ENCODE peak calls at places on chromosomes 12 and 14, in ten cellular contexts. One of them, this sample, is unnamed.

GRCh38 chr12:2163172-2163927 is 110.6 kb downstream of the CACNA1C start:
- DNase-seq in M059J: peak
- DNase-seq in NCI-H1105: no peak
- DNase-seq in T-helper 1 cell: no peak
- DNase-seq in G401: peak
- DNase-seq in B cell: no peak
- DNase-seq in upper lobe of left lung: no peak
- DNase-seq in neural crest cell: no peak
- DNase-seq in mammary epithelial cell: no peak
- DNase-seq in progenitor cell of endocrine pancreas: no peak
- DNase-seq in this sample: no peak

GRCh38 chr12:47844264-47845020 is 24.7 kb upstream of the HDAC7 start:
- DNase-seq in M059J: no peak
- DNase-seq in NCI-H1105: no peak
- DNase-seq in T-helper 1 cell: no peak
- DNase-seq in G401: no peak
- DNase-seq in B cell: no peak
- DNase-seq in upper lobe of left lung: peak
- DNase-seq in neural crest cell: no peak
- DNase-seq in mammary epithelial cell: no peak
- DNase-seq in progenitor cell of endocrine pancreas: no peak
- DNase-seq in this sample: no peak

GRCh38 chr12:69096669-69097364 is 142.6 kb upstream of the CPSF6 start:
- DNase-seq in M059J: peak
- DNase-seq in NCI-H1105: no peak
- DNase-seq in T-helper 1 cell: no peak
- DNase-seq in G401: no peak
- DNase-seq in B cell: no peak
- DNase-seq in upper lobe of left lung: no peak
- DNase-seq in neural crest cell: no peak
- DNase-seq in mammary epithelial cell: peak
- DNase-seq in progenitor cell of endocrine pancreas: no peak
- DNase-seq in this sample: no peak

GRCh38 chr14:25400607-25401206 is 350.8 kb upstream of the STXBP6 start:
- DNase-seq in M059J: peak
- DNase-seq in NCI-H1105: peak
- DNase-seq in T-helper 1 cell: no peak
- DNase-seq in G401: peak
- DNase-seq in B cell: no peak
- DNase-seq in upper lobe of left lung: no peak
- DNase-seq in neural crest cell: peak
- DNase-seq in mammary epithelial cell: peak
- DNase-seq in progenitor cell of endocrine pancreas: no peak
- DNase-seq in this sample: no peak

GRCh38 chr12:116556356-116556952 is 2.7 kb upstream of the MAP1LC3B2 start:
- DNase-seq in M059J: no peak
- DNase-seq in NCI-H1105: no peak
- DNase-seq in T-helper 1 cell: no peak
- DNase-seq in G401: no peak
- DNase-seq in B cell: no peak
- DNase-seq in upper lobe of left lung: no peak
- DNase-seq in neural crest cell: no peak
- DNase-seq in mammary epithelial cell: no peak
- DNase-seq in progenitor cell of endocrine pancreas: no peak
- DNase-seq in this sample: no peak

GRCh38 chr12:75479963-75480461 is 543 bp upstream of the GLIPR1 start:
- DNase-seq in M059J: peak
- DNase-seq in NCI-H1105: no peak
- DNase-seq in T-helper 1 cell: no peak
- DNase-seq in G401: peak
- DNase-seq in B cell: no peak
- DNase-seq in upper lobe of left lung: no peak
- DNase-seq in neural crest cell: no peak
- DNase-seq in mammary epithelial cell: peak
- DNase-seq in progenitor cell of endocrine pancreas: no peak
- DNase-seq in this sample: no peak

GRCh38 chr12:58479403-58479802 is 440.9 kb downstream of the LRIG3 start:
- DNase-seq in M059J: peak
- DNase-seq in NCI-H1105: no peak
- DNase-seq in T-helper 1 cell: no peak
- DNase-seq in G401: no peak
- DNase-seq in B cell: no peak
- DNase-seq in upper lobe of left lung: no peak
- DNase-seq in neural crest cell: no peak
- DNase-seq in mammary epithelial cell: no peak
- DNase-seq in progenitor cell of endocrine pancreas: no peak
- DNase-seq in this sample: no peak

GRCh38 chr14:77848031-77848430 is 48.1 kb downstream of the ADCK1 start:
- DNase-seq in M059J: peak
- DNase-seq in NCI-H1105: no peak
- DNase-seq in T-helper 1 cell: no peak
- DNase-seq in G401: no peak
- DNase-seq in B cell: no peak
- DNase-seq in upper lobe of left lung: no peak
- DNase-seq in neural crest cell: no peak
- DNase-seq in mammary epithelial cell: no peak
- DNase-seq in progenitor cell of endocrine pancreas: no peak
- DNase-seq in this sample: no peak

GRCh38 chr12:130008241-130008640 is 104.4 kb upstream of the TMEM132D start:
- DNase-seq in M059J: no peak
- DNase-seq in NCI-H1105: no peak
- DNase-seq in T-helper 1 cell: no peak
- DNase-seq in G401: no peak
- DNase-seq in B cell: no peak
- DNase-seq in upper lobe of left lung: no peak
- DNase-seq in neural crest cell: no peak
- DNase-seq in mammary epithelial cell: no peak
- DNase-seq in progenitor cell of endocrine pancreas: no peak
- DNase-seq in this sample: no peak

GRCh38 chr12:117853600-117853999 is 115.2 kb downstream of the KSR2 start:
- DNase-seq in M059J: peak
- DNase-seq in NCI-H1105: no peak
- DNase-seq in T-helper 1 cell: no peak
- DNase-seq in G401: no peak
- DNase-seq in B cell: no peak
- DNase-seq in upper lobe of left lung: no peak
- DNase-seq in neural crest cell: no peak
- DNase-seq in mammary epithelial cell: peak
- DNase-seq in progenitor cell of endocrine pancreas: no peak
- DNase-seq in this sample: no peak

GRCh38 chr12:43245947-43246346 is 306.1 kb downstream of the ADAMTS20 start:
- DNase-seq in M059J: no peak
- DNase-seq in NCI-H1105: no peak
- DNase-seq in T-helper 1 cell: no peak
- DNase-seq in G401: no peak
- DNase-seq in B cell: no peak
- DNase-seq in upper lobe of left lung: no peak
- DNase-seq in neural crest cell: no peak
- DNase-seq in mammary epithelial cell: no peak
- DNase-seq in progenitor cell of endocrine pancreas: no peak
- DNase-seq in this sample: no peak

GRCh38 chr12:47067176-47067575 is 12.2 kb upstream of the PCED1B start:
- DNase-seq in M059J: no peak
- DNase-seq in NCI-H1105: no peak
- DNase-seq in T-helper 1 cell: no peak
- DNase-seq in G401: no peak
- DNase-seq in B cell: no peak
- DNase-seq in upper lobe of left lung: no peak
- DNase-seq in neural crest cell: no peak
- DNase-seq in mammary epithelial cell: no peak
- DNase-seq in progenitor cell of endocrine pancreas: no peak
- DNase-seq in this sample: no peak

GRCh38 chr12:39975374-39975918 is 130.4 kb downstream of the SLC2A13 start:
- DNase-seq in M059J: peak
- DNase-seq in NCI-H1105: no peak
- DNase-seq in T-helper 1 cell: no peak
- DNase-seq in G401: no peak
- DNase-seq in B cell: no peak
- DNase-seq in upper lobe of left lung: no peak
- DNase-seq in neural crest cell: no peak
- DNase-seq in mammary epithelial cell: no peak
- DNase-seq in progenitor cell of endocrine pancreas: no peak
- DNase-seq in this sample: no peak

GRCh38 chr12:125203145-125203765 is 138.0 kb downstream of the AACS start:
- DNase-seq in M059J: no peak
- DNase-seq in NCI-H1105: peak
- DNase-seq in T-helper 1 cell: no peak
- DNase-seq in G401: peak
- DNase-seq in B cell: no peak
- DNase-seq in upper lobe of left lung: no peak
- DNase-seq in neural crest cell: no peak
- DNase-seq in mammary epithelial cell: no peak
- DNase-seq in progenitor cell of endocrine pancreas: no peak
- DNase-seq in this sample: no peak

GRCh38 chr12:96157427-96157826 is 36.7 kb upstream of the ELK3 start:
- DNase-seq in M059J: no peak
- DNase-seq in NCI-H1105: no peak
- DNase-seq in T-helper 1 cell: no peak
- DNase-seq in G401: no peak
- DNase-seq in B cell: no peak
- DNase-seq in upper lobe of left lung: no peak
- DNase-seq in neural crest cell: no peak
- DNase-seq in mammary epithelial cell: no peak
- DNase-seq in progenitor cell of endocrine pancreas: no peak
- DNase-seq in this sample: no peak

GRCh38 chr12:56469007-56469930 is 891 bp downstream of the SPRYD4 start:
- DNase-seq in M059J: no peak
- DNase-seq in NCI-H1105: no peak
- DNase-seq in T-helper 1 cell: no peak
- DNase-seq in G401: no peak
- DNase-seq in B cell: no peak
- DNase-seq in upper lobe of left lung: no peak
- DNase-seq in neural crest cell: no peak
- DNase-seq in mammary epithelial cell: no peak
- DNase-seq in progenitor cell of endocrine pancreas: no peak
- DNase-seq in this sample: no peak

GRCh38 chr14:91870001-91870400 is 2.7 kb upstream of the TC2N start:
- DNase-seq in M059J: peak
- DNase-seq in NCI-H1105: no peak
- DNase-seq in T-helper 1 cell: peak
- DNase-seq in G401: no peak
- DNase-seq in B cell: no peak
- DNase-seq in upper lobe of left lung: no peak
- DNase-seq in neural crest cell: no peak
- DNase-seq in mammary epithelial cell: peak
- DNase-seq in progenitor cell of endocrine pancreas: no peak
- DNase-seq in this sample: no peak

GRCh38 chr12:113955109-113955970 is 10.8 kb downstream of the RBM19 start:
- DNase-seq in M059J: peak
- DNase-seq in NCI-H1105: no peak
- DNase-seq in T-helper 1 cell: no peak
- DNase-seq in G401: peak
- DNase-seq in B cell: no peak
- DNase-seq in upper lobe of left lung: no peak
- DNase-seq in neural crest cell: peak
- DNase-seq in mammary epithelial cell: peak
- DNase-seq in progenitor cell of endocrine pancreas: peak
- DNase-seq in this sample: peak

GRCh38 chr12:94435511-94435927 is 24.1 kb downstream of the CEP83 start:
- DNase-seq in M059J: no peak
- DNase-seq in NCI-H1105: no peak
- DNase-seq in T-helper 1 cell: no peak
- DNase-seq in G401: no peak
- DNase-seq in B cell: no peak
- DNase-seq in upper lobe of left lung: no peak
- DNase-seq in neural crest cell: no peak
- DNase-seq in mammary epithelial cell: no peak
- DNase-seq in progenitor cell of endocrine pancreas: no peak
- DNase-seq in this sample: no peak

GRCh38 chr12:29991924-29992323 is 208.2 kb upstream of the TMTC1 start:
- DNase-seq in M059J: peak
- DNase-seq in NCI-H1105: no peak
- DNase-seq in T-helper 1 cell: no peak
- DNase-seq in G401: no peak
- DNase-seq in B cell: no peak
- DNase-seq in upper lobe of left lung: no peak
- DNase-seq in neural crest cell: no peak
- DNase-seq in mammary epithelial cell: no peak
- DNase-seq in progenitor cell of endocrine pancreas: no peak
- DNase-seq in this sample: no peak

GRCh38 chr12:117579939-117580717 is 218.7 kb upstream of the NOS1 start:
- DNase-seq in M059J: no peak
- DNase-seq in NCI-H1105: no peak
- DNase-seq in T-helper 1 cell: no peak
- DNase-seq in G401: peak
- DNase-seq in B cell: no peak
- DNase-seq in upper lobe of left lung: no peak
- DNase-seq in neural crest cell: no peak
- DNase-seq in mammary epithelial cell: no peak
- DNase-seq in progenitor cell of endocrine pancreas: no peak
- DNase-seq in this sample: no peak

GRCh38 chr12:110733857-110734373 is 8.8 kb downstream of the PPP1CC start:
- DNase-seq in M059J: no peak
- DNase-seq in NCI-H1105: no peak
- DNase-seq in T-helper 1 cell: no peak
- DNase-seq in G401: no peak
- DNase-seq in B cell: no peak
- DNase-seq in upper lobe of left lung: no peak
- DNase-seq in neural crest cell: no peak
- DNase-seq in mammary epithelial cell: no peak
- DNase-seq in progenitor cell of endocrine pancreas: no peak
- DNase-seq in this sample: no peak

GRCh38 chr14:35335388-35336092 is 43.4 kb downstream of the PSMA6 start:
- DNase-seq in M059J: peak
- DNase-seq in NCI-H1105: no peak
- DNase-seq in T-helper 1 cell: no peak
- DNase-seq in G401: no peak
- DNase-seq in B cell: no peak
- DNase-seq in upper lobe of left lung: no peak
- DNase-seq in neural crest cell: no peak
- DNase-seq in mammary epithelial cell: no peak
- DNase-seq in progenitor cell of endocrine pancreas: no peak
- DNase-seq in this sample: no peak

GRCh38 chr14:79551591-79551990 is 659.7 kb downstream of the DIO2 start:
- DNase-seq in M059J: no peak
- DNase-seq in NCI-H1105: no peak
- DNase-seq in T-helper 1 cell: no peak
- DNase-seq in G401: no peak
- DNase-seq in B cell: no peak
- DNase-seq in upper lobe of left lung: no peak
- DNase-seq in neural crest cell: no peak
- DNase-seq in mammary epithelial cell: no peak
- DNase-seq in progenitor cell of endocrine pancreas: no peak
- DNase-seq in this sample: no peak

GRCh38 chr14:64412237-64412636 is 24.1 kb downstream of the MTHFD1 start:
- DNase-seq in M059J: no peak
- DNase-seq in NCI-H1105: no peak
- DNase-seq in T-helper 1 cell: no peak
- DNase-seq in G401: no peak
- DNase-seq in B cell: no peak
- DNase-seq in upper lobe of left lung: no peak
- DNase-seq in neural crest cell: no peak
- DNase-seq in mammary epithelial cell: no peak
- DNase-seq in progenitor cell of endocrine pancreas: no peak
- DNase-seq in this sample: no peak

GRCh38 chr12:65189028-65189718 is 19.8 kb downstream of the LEMD3 start:
- DNase-seq in M059J: no peak
- DNase-seq in NCI-H1105: no peak
- DNase-seq in T-helper 1 cell: no peak
- DNase-seq in G401: no peak
- DNase-seq in B cell: no peak
- DNase-seq in upper lobe of left lung: no peak
- DNase-seq in neural crest cell: no peak
- DNase-seq in mammary epithelial cell: no peak
- DNase-seq in progenitor cell of endocrine pancreas: no peak
- DNase-seq in this sample: no peak

GRCh38 chr12:13203028-13203922 is 6.7 kb downstream of the EMP1 start:
- DNase-seq in M059J: no peak
- DNase-seq in NCI-H1105: no peak
- DNase-seq in T-helper 1 cell: no peak
- DNase-seq in G401: no peak
- DNase-seq in B cell: no peak
- DNase-seq in upper lobe of left lung: peak
- DNase-seq in neural crest cell: no peak
- DNase-seq in mammary epithelial cell: no peak
- DNase-seq in progenitor cell of endocrine pancreas: no peak
- DNase-seq in this sample: no peak

GRCh38 chr12:8081921-8082577 is at the start of gene NECAP1:
- DNase-seq in M059J: peak
- DNase-seq in NCI-H1105: peak
- DNase-seq in T-helper 1 cell: peak
- DNase-seq in G401: peak
- DNase-seq in B cell: peak
- DNase-seq in upper lobe of left lung: peak
- DNase-seq in neural crest cell: peak
- DNase-seq in mammary epithelial cell: peak
- DNase-seq in progenitor cell of endocrine pancreas: peak
- DNase-seq in this sample: peak